ENCODE peak calls at places on chromosomes 12 and 14, in eight cellular contexts. X is HFF-Myc; E is dorsolateral prefrontal cortex; Q is heart left ventricle; P is mammary epithelial cell; B is ovary; M is fibroblast of villous mesenchyme; W is CD8-positive, alpha-beta T cell. R is an unnamed sample.

GRCh38 chr12:72330784-72331183 is 58.6 kb downstream of the TRHDE start:
- DNase-seq in E (no peak), B (no peak), W (no peak), M (no peak), P (no peak), X (no peak), Q (no peak), R (no peak)

GRCh38 chr14:102622262-102622885 is 29.9 kb downstream of the RCOR1 start:
- DNase-seq in E (no peak), W (no peak), X (no peak), P (no peak), Q (peak), B (no peak), M (no peak), R (no peak)

GRCh38 chr12:16165506-16165905 is 112.0 kb downstream of the SLC15A5 start:
- DNase-seq in M (peak), E (no peak), W (no peak), Q (no peak), B (no peak), P (peak), X (peak), R (peak)

GRCh38 chr12:48796976-48797375 is 8.1 kb upstream of the ADCY6 start:
- DNase-seq in X (no peak), Q (no peak), W (no peak), M (no peak), P (no peak), B (no peak), E (no peak), R (no peak)

GRCh38 chr14:53183071-53183470 is 29.9 kb upstream of the DDHD1 start:
- DNase-seq in P (no peak), E (no peak), B (no peak), Q (no peak), M (peak), W (no peak), X (no peak), R (no peak)

GRCh38 chr12:110992909-110993308 is 72.5 kb upstream of the MYL2 start:
- DNase-seq in B (no peak), M (no peak), Q (no peak), P (no peak), X (no peak), E (no peak), W (no peak), R (no peak)

GRCh38 chr12:57429473-57430116 is 1.2 kb downstream of the R3HDM2 start:
- DNase-seq in P (no peak), E (no peak), M (no peak), X (no peak), B (no peak), Q (no peak), W (no peak), R (peak)

GRCh38 chr12:19669793-19670192 is 230.5 kb downstream of the AEBP2 start:
- DNase-seq in M (no peak), W (no peak), Q (no peak), P (peak), B (no peak), X (no peak), E (no peak), R (no peak)

GRCh38 chr14:26138764-26139445 is 458.9 kb downstream of the NOVA1 start:
- DNase-seq in B (no peak), M (peak), E (no peak), X (no peak), W (no peak), Q (no peak), P (no peak), R (peak)

GRCh38 chr12:27924350-27925140 is 48.0 kb downstream of the PTHLH start:
- DNase-seq in M (no peak), X (no peak), P (peak), W (no peak), B (no peak), E (no peak), Q (no peak), R (no peak)

GRCh38 chr12:90621927-90622326 is 333.0 kb downstream of the CCER1 start:
- DNase-seq in E (no peak), P (peak), W (no peak), X (no peak), B (no peak), M (peak), Q (no peak), R (peak)

GRCh38 chr12:67161322-67161918 is 107.7 kb upstream of the CAND1 start:
- DNase-seq in P (peak), Q (no peak), E (no peak), B (no peak), M (peak), X (peak), W (peak), R (peak)

GRCh38 chr14:69811227-69811867 is 14.3 kb upstream of the SLC10A1 start:
- DNase-seq in B (no peak), M (no peak), Q (no peak), P (no peak), X (no peak), E (no peak), W (no peak), R (no peak)

DNA sequence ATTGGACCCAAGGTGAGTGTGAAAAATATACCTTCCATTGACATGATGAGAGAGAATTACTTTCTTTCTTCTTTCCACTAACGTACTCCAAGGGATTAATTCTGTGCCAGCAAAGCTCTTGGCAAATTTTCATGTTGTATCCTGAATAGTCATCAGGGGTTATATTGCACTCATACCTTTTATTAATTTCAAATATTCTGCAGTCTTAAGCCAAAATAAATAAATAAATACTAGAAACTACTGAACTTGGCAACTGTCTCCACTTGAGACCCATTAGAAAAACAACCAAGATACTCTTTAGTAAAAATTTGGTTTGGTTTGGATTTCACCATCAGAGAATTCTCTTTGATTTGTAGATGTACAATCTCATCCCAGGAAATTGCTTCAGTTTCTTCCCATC is 22.1 kb upstream of the CLEC14A start:
- DNase-seq in P (no peak), M (no peak), B (no peak), X (no peak), Q (no peak), E (no peak), W (no peak), R (no peak)
- TF ChIP-seq CTCF in P (no peak), M (no peak), B (no peak), X (no peak), Q (no peak), E (no peak), W (no peak), R (no peak)

GRCh38 chr12:55842681-55843429 is at the start of gene MMP19:
- DNase-seq in E (no peak), B (no peak), P (peak), W (no peak), M (peak), X (peak), Q (no peak), R (peak)
- H3K4me3 ChIP-seq in E (no peak), B (peak), P (no peak), W (no peak), M (peak), X (peak), Q (peak), R (peak)

GRCh38 chr14:100816950-100817901 is 8.7 kb upstream of the MEG3 start:
- DNase-seq in B (peak), E (no peak), P (no peak), X (no peak), W (no peak), Q (no peak), M (no peak), R (no peak)

GRCh38 chr14:100815478-100816285 is 10.2 kb upstream of the MEG3 start:
- DNase-seq in W (no peak), X (no peak), P (no peak), M (peak), E (no peak), Q (peak), B (peak), R (peak)

GRCh38 chr14:100819453-100819828 is 6.5 kb upstream of the MEG3 start:
- DNase-seq in Q (no peak), B (no peak), E (no peak), X (no peak), M (no peak), W (no peak), P (no peak), R (no peak)

GRCh38 chr14:100818221-100818699 is 7.7 kb upstream of the MEG3 start:
- DNase-seq in E (no peak), Q (no peak), X (no peak), M (peak), P (no peak), B (peak), W (no peak), R (no peak)

DNA sequence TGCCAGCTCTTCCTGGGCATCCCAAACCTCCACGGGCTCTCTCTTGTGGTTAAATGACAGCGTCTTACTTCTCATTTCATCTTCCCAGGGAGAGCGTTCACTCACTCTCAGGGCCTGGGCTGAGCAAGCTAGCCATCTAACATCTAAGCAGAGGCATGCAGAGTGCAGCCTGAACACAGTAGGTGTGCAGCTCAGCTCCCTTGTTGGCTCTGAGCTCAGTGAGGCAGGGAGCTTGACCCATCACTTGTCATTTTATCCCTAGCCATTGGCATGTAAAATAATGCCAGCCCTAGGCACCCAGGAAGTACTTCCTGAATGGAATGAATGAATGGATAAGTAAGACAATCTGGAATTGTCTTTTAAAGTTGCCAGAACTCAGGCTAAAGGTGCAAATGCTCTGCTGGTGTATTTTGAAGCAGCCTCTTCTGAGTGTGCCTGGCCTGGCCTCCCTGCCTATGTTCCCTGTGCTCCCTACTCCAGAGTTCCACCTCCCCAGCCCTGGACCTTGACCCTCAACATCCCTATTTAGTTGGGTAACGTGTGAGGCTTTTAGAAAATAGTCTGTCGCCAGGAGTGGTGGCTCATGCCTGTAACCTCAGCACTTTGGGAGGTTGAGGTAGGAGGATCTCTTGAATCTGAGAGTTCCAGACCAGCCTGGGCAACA is 9.5 kb upstream of the MEG3 start:
- DNase-seq in P (no peak), E (no peak), X (no peak), B (peak), W (no peak), M (no peak), Q (no peak), R (no peak)
- TF ChIP-seq CTCF in P (no peak), E (no peak), X (no peak), B (no peak), W (no peak), M (no peak), Q (no peak), R (no peak)

DNA sequence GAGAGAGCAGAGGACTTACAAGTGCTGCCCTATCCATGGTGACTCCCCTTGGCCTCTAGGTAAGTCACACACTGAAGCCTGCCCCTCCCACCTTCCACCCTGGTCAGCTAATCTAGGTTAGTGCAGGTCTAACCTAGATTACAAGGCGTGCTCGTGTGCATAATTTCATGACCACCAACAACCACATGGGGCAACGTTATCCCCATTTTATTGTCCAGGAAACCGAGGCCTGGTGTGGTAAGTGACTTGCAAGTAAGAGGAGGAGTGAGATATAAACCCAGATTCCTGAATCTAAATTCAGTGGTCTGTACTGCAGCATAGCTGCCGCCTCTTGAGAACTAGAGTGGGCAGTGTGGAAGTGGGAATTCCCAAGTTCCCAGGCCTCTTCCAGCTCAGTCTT is 171.1 kb downstream of the DAD1 start:
- DNase-seq in M (no peak), Q (no peak), P (no peak), B (no peak), W (no peak), X (no peak), E (no peak), R (no peak)
- H3K4me3 ChIP-seq in M (no peak), Q (no peak), P (no peak), B (no peak), W (no peak), X (no peak), E (no peak), R (no peak)

GRCh38 chr12:123938679-123939480 is 33.8 kb downstream of the CCDC92 start:
- DNase-seq in X (no peak), B (no peak), Q (no peak), M (no peak), W (no peak), E (no peak), P (no peak), R (no peak)
- TF ChIP-seq CTCF in X (peak), B (no peak), Q (peak), M (peak), W (no peak), E (no peak), P (peak), R (peak)

GRCh38 chr12:47077206-47078085 is 2.0 kb upstream of the PCED1B start:
- DNase-seq in B (no peak), E (no peak), M (no peak), W (no peak), X (no peak), P (peak), Q (no peak), R (no peak)

GRCh38 chr12:47078733-47079364 is 572 bp upstream of the PCED1B start:
- DNase-seq in W (peak), M (no peak), Q (peak), P (peak), B (peak), X (no peak), E (no peak), R (no peak)

GRCh38 chr12:47079894-47080724 is at the start of gene AMIGO2:
- DNase-seq in E (no peak), W (peak), M (peak), X (no peak), Q (peak), P (peak), B (peak), R (no peak)

GRCh38 chr12:47079365-47079893 is at the start of gene PCED1B:
- DNase-seq in Q (peak), M (peak), X (no peak), W (peak), P (peak), E (peak), B (peak), R (peak)

GRCh38 chr12:47078086-47078395 is 1.4 kb upstream of the PCED1B start:
- DNase-seq in P (no peak), B (no peak), E (no peak), W (no peak), M (no peak), X (no peak), Q (no peak), R (no peak)
- H3K4me3 ChIP-seq in P (peak), B (peak), E (peak), W (peak), M (peak), X (peak), Q (peak), R (peak)